ENCODE peak calls at places on chromosomes 13 and 19, in nine cellular contexts. One of them, this sample, is unnamed.

GRCh38 chr19:30428856-30429255 is 56.7 kb downstream of the ZNF536 start:
- DNase-seq in AG09319: no peak
- DNase-seq in T-helper 9 cell: no peak
- DNase-seq in stimulated activated CD8-positive, alpha-beta memory T cell treated with anti-CD3 and anti-CD28 coated beads, Interleukin-7, amount 100 ng/mL, for 48 hours: no peak
- DNase-seq in DMS153: no peak
- DNase-seq in NCI-H1436: no peak
- DNase-seq in thoracic aorta: no peak
- DNase-seq in MCF 10A: no peak
- DNase-seq in iPS-NIHi11: no peak
- DNase-seq in this sample: no peak

GRCh38 chr19:33376931-33377557 is 3.5 kb downstream of the CEBPG start:
- DNase-seq in thoracic aorta: no peak
- DNase-seq in NCI-H1436: no peak
- DNase-seq in T-helper 9 cell: no peak
- DNase-seq in stimulated activated CD8-positive, alpha-beta memory T cell treated with anti-CD3 and anti-CD28 coated beads, Interleukin-7, amount 100 ng/mL, for 48 hours: no peak
- DNase-seq in MCF 10A: peak; percentile 71
- DNase-seq in DMS153: no peak
- DNase-seq in iPS-NIHi11: no peak
- DNase-seq in AG09319: no peak
- DNase-seq in this sample: peak; percentile 59

GRCh38 chr13:91879360-91879759 is 480.9 kb downstream of the GPC5 start:
- DNase-seq in NCI-H1436: no peak
- DNase-seq in iPS-NIHi11: no peak
- DNase-seq in thoracic aorta: no peak
- DNase-seq in MCF 10A: no peak
- DNase-seq in DMS153: no peak
- DNase-seq in AG09319: no peak
- DNase-seq in stimulated activated CD8-positive, alpha-beta memory T cell treated with anti-CD3 and anti-CD28 coated beads, Interleukin-7, amount 100 ng/mL, for 48 hours: no peak
- DNase-seq in T-helper 9 cell: no peak
- DNase-seq in this sample: no peak

GRCh38 chr19:13937479-13938360 is 497 bp downstream of the PODNL1 start:
- DNase-seq in stimulated activated CD8-positive, alpha-beta memory T cell treated with anti-CD3 and anti-CD28 coated beads, Interleukin-7, amount 100 ng/mL, for 48 hours: no peak
- DNase-seq in thoracic aorta: no peak
- DNase-seq in MCF 10A: no peak
- DNase-seq in DMS153: no peak
- DNase-seq in NCI-H1436: no peak
- DNase-seq in AG09319: no peak
- DNase-seq in T-helper 9 cell: no peak
- DNase-seq in iPS-NIHi11: peak; percentile 44
- DNase-seq in this sample: no peak

GRCh38 chr19:48274173-48274572 is 4.3 kb downstream of the ZNF114 start:
- DNase-seq in iPS-NIHi11: no peak
- DNase-seq in MCF 10A: no peak
- DNase-seq in AG09319: no peak
- DNase-seq in T-helper 9 cell: no peak
- DNase-seq in NCI-H1436: no peak
- DNase-seq in stimulated activated CD8-positive, alpha-beta memory T cell treated with anti-CD3 and anti-CD28 coated beads, Interleukin-7, amount 100 ng/mL, for 48 hours: no peak
- DNase-seq in thoracic aorta: no peak
- DNase-seq in DMS153: no peak
- DNase-seq in this sample: peak; percentile 52

GRCh38 chr19:23971598-23971997 is 56.9 kb downstream of the ZNF726 start:
- DNase-seq in AG09319: no peak
- DNase-seq in T-helper 9 cell: no peak
- DNase-seq in thoracic aorta: no peak
- DNase-seq in MCF 10A: no peak
- DNase-seq in stimulated activated CD8-positive, alpha-beta memory T cell treated with anti-CD3 and anti-CD28 coated beads, Interleukin-7, amount 100 ng/mL, for 48 hours: no peak
- DNase-seq in DMS153: no peak
- DNase-seq in iPS-NIHi11: no peak
- DNase-seq in NCI-H1436: no peak
- DNase-seq in this sample: no peak

GRCh38 chr19:35557539-35558399 is 5.7 kb downstream of the ATP4A start:
- DNase-seq in DMS153: peak; percentile 40
- DNase-seq in thoracic aorta: no peak
- DNase-seq in T-helper 9 cell: peak; percentile 40
- DNase-seq in AG09319: no peak
- DNase-seq in NCI-H1436: peak; percentile 69
- DNase-seq in iPS-NIHi11: peak; percentile 95
- DNase-seq in stimulated activated CD8-positive, alpha-beta memory T cell treated with anti-CD3 and anti-CD28 coated beads, Interleukin-7, amount 100 ng/mL, for 48 hours: no peak
- DNase-seq in MCF 10A: no peak
- DNase-seq in this sample: no peak

GRCh38 chr13:41565221-41565620 is 107.9 kb downstream of the RGCC start:
- DNase-seq in MCF 10A: no peak
- DNase-seq in DMS153: no peak
- DNase-seq in thoracic aorta: no peak
- DNase-seq in iPS-NIHi11: no peak
- DNase-seq in T-helper 9 cell: no peak
- DNase-seq in stimulated activated CD8-positive, alpha-beta memory T cell treated with anti-CD3 and anti-CD28 coated beads, Interleukin-7, amount 100 ng/mL, for 48 hours: no peak
- DNase-seq in AG09319: no peak
- DNase-seq in NCI-H1436: no peak
- DNase-seq in this sample: no peak

GRCh38 chr19:17078920-17079709 is 3.5 kb downstream of the MYO9B start:
- DNase-seq in AG09319: no peak
- DNase-seq in MCF 10A: no peak
- DNase-seq in stimulated activated CD8-positive, alpha-beta memory T cell treated with anti-CD3 and anti-CD28 coated beads, Interleukin-7, amount 100 ng/mL, for 48 hours: no peak
- DNase-seq in thoracic aorta: no peak
- DNase-seq in NCI-H1436: no peak
- DNase-seq in T-helper 9 cell: no peak
- DNase-seq in DMS153: no peak
- DNase-seq in iPS-NIHi11: no peak
- DNase-seq in this sample: no peak

GRCh38 chr19:17937371-17937900 is 4.6 kb downstream of the CCDC124 start:
- DNase-seq in thoracic aorta: no peak
- DNase-seq in NCI-H1436: no peak
- DNase-seq in T-helper 9 cell: no peak
- DNase-seq in stimulated activated CD8-positive, alpha-beta memory T cell treated with anti-CD3 and anti-CD28 coated beads, Interleukin-7, amount 100 ng/mL, for 48 hours: no peak
- DNase-seq in iPS-NIHi11: no peak
- DNase-seq in DMS153: no peak
- DNase-seq in MCF 10A: no peak
- DNase-seq in AG09319: no peak
- DNase-seq in this sample: no peak

GRCh38 chr13:66567899-66568612 is 662.1 kb downstream of the PCDH9 start:
- DNase-seq in iPS-NIHi11: no peak
- DNase-seq in T-helper 9 cell: no peak
- DNase-seq in NCI-H1436: no peak
- DNase-seq in MCF 10A: no peak
- DNase-seq in AG09319: no peak
- DNase-seq in stimulated activated CD8-positive, alpha-beta memory T cell treated with anti-CD3 and anti-CD28 coated beads, Interleukin-7, amount 100 ng/mL, for 48 hours: no peak
- DNase-seq in DMS153: no peak
- DNase-seq in thoracic aorta: no peak
- DNase-seq in this sample: no peak

GRCh38 chr19:36265856-36266374 is 51.0 kb downstream of the ZNF146 start:
- DNase-seq in NCI-H1436: no peak
- DNase-seq in T-helper 9 cell: no peak
- DNase-seq in stimulated activated CD8-positive, alpha-beta memory T cell treated with anti-CD3 and anti-CD28 coated beads, Interleukin-7, amount 100 ng/mL, for 48 hours: no peak
- DNase-seq in MCF 10A: no peak
- DNase-seq in DMS153: no peak
- DNase-seq in thoracic aorta: no peak
- DNase-seq in iPS-NIHi11: no peak
- DNase-seq in AG09319: no peak
- DNase-seq in this sample: no peak

GRCh38 chr19:31537136-31537535 is 187.9 kb upstream of the TSHZ3 start:
- DNase-seq in T-helper 9 cell: no peak
- DNase-seq in iPS-NIHi11: no peak
- DNase-seq in MCF 10A: no peak
- DNase-seq in stimulated activated CD8-positive, alpha-beta memory T cell treated with anti-CD3 and anti-CD28 coated beads, Interleukin-7, amount 100 ng/mL, for 48 hours: no peak
- DNase-seq in NCI-H1436: no peak
- DNase-seq in thoracic aorta: no peak
- DNase-seq in AG09319: no peak
- DNase-seq in DMS153: no peak
- DNase-seq in this sample: no peak

GRCh38 chr13:98494769-98495168 is 82.1 kb downstream of the STK24 start:
- DNase-seq in MCF 10A: no peak
- DNase-seq in iPS-NIHi11: no peak
- DNase-seq in stimulated activated CD8-positive, alpha-beta memory T cell treated with anti-CD3 and anti-CD28 coated beads, Interleukin-7, amount 100 ng/mL, for 48 hours: no peak
- DNase-seq in thoracic aorta: no peak
- DNase-seq in DMS153: no peak
- DNase-seq in AG09319: no peak
- DNase-seq in NCI-H1436: no peak
- DNase-seq in T-helper 9 cell: no peak
- DNase-seq in this sample: no peak

GRCh38 chr19:15265849-15266248 is 33.6 kb upstream of the EPHX3 start:
- DNase-seq in stimulated activated CD8-positive, alpha-beta memory T cell treated with anti-CD3 and anti-CD28 coated beads, Interleukin-7, amount 100 ng/mL, for 48 hours: no peak
- DNase-seq in DMS153: no peak
- DNase-seq in AG09319: peak; percentile 94
- DNase-seq in T-helper 9 cell: no peak
- DNase-seq in MCF 10A: peak; percentile 97
- DNase-seq in thoracic aorta: peak; percentile 73
- DNase-seq in iPS-NIHi11: peak; percentile 71
- DNase-seq in NCI-H1436: no peak
- DNase-seq in this sample: peak; percentile 76

GRCh38 chr19:1672038-1672768 is 19.8 kb upstream of the TCF3 start:
- DNase-seq in iPS-NIHi11: peak; percentile 76
- DNase-seq in thoracic aorta: no peak
- DNase-seq in stimulated activated CD8-positive, alpha-beta memory T cell treated with anti-CD3 and anti-CD28 coated beads, Interleukin-7, amount 100 ng/mL, for 48 hours: no peak
- DNase-seq in AG09319: no peak
- DNase-seq in T-helper 9 cell: peak; percentile 53
- DNase-seq in MCF 10A: peak; percentile 52
- DNase-seq in NCI-H1436: no peak
- DNase-seq in DMS153: no peak
- DNase-seq in this sample: peak; percentile 47

GRCh38 chr19:31339405-31339804 is 9.8 kb downstream of the TSHZ3 start:
- DNase-seq in DMS153: no peak
- DNase-seq in iPS-NIHi11: no peak
- DNase-seq in NCI-H1436: no peak
- DNase-seq in AG09319: no peak
- DNase-seq in thoracic aorta: no peak
- DNase-seq in MCF 10A: no peak
- DNase-seq in T-helper 9 cell: no peak
- DNase-seq in stimulated activated CD8-positive, alpha-beta memory T cell treated with anti-CD3 and anti-CD28 coated beads, Interleukin-7, amount 100 ng/mL, for 48 hours: no peak
- DNase-seq in this sample: no peak

This sample was measured in PC-3.